ENCODE peak calls at places on chromosomes 16 and 17, in four cellular contexts. U, Y, Q and I are unnamed samples. For H3K27me3 and H3K9me3, the result is how much of the 10 kb centered on the place peaks cover.

GRCh38 chr17:53979991-53980390 is 157.3 kb downstream of the KIF2B start:
- DNase-seq in U (no peak), Y (no peak), Q (no peak), I (no peak)

GRCh38 chr17:82035488-82035887 is 2.0 kb downstream of the DCXR start:
- DNase-seq in U (no peak), Y (no peak), Q (no peak), I (no peak)

GRCh38 chr16:67400901-67401300 is 7.6 kb upstream of the TPPP3 start:
- DNase-seq in U (no peak), Y (no peak), Q (no peak), I (no peak)

GRCh38 chr17:1518410-1518809 is 2.0 kb upstream of the INPP5K start:
- DNase-seq in U (no peak), Y (no peak), Q (no peak), I (no peak)

GRCh38 chr17:17114592-17115225 is 72.5 kb downstream of the MPRIP start:
- DNase-seq in U (no peak), Y (no peak), Q (no peak), I (no peak)

GRCh38 chr16:49593423-49594040 is 219.9 kb downstream of the C16orf78 start:
- DNase-seq in U (peak), Y (no peak), Q (no peak), I (no peak)

GRCh38 chr17:601462-602303 is 113.0 kb downstream of the VPS53 start:
- DNase-seq in U (no peak), Y (no peak), Q (no peak), I (no peak)

GRCh38 chr17:35750526-35751395 is 2.3 kb downstream of the GAS2L2 start:
- DNase-seq in U (no peak), Y (no peak), Q (no peak), I (no peak)

GRCh38 chr17:4516740-4517139 is 18.1 kb downstream of the SPNS2 start:
- DNase-seq in U (no peak), Y (no peak), Q (no peak), I (no peak)

GRCh38 chr17:81397314-81398169 is 2.3 kb downstream of the BAHCC1 start:
- DNase-seq in U (peak), Y (no peak), Q (no peak), I (no peak)

GRCh38 chr16:85991425-85991824 is 92.5 kb downstream of the IRF8 start:
- DNase-seq in U (no peak), Y (no peak), Q (no peak), I (no peak)

GRCh38 chr17:15307686-15308085 is 33.7 kb downstream of the TEKT3 start:
- DNase-seq in U (no peak), Y (no peak), Q (no peak), I (no peak)

GRCh38 chr16:19882641-19883040 is 2.0 kb downstream of the GPRC5B start:
- DNase-seq in U (no peak), Y (no peak), Q (no peak), I (no peak)

GRCh38 chr17:11779906-11780305 is 181.6 kb downstream of the DNAH9 start:
- DNase-seq in U (no peak), Y (no peak), Q (no peak), I (no peak)

GRCh38 chr16:70747703-70748631 is 53.0 kb downstream of the VAC14 start:
- DNase-seq in U (peak), Y (no peak), Q (no peak), I (no peak)

GRCh38 chr17:49227436-49228261 is 2.9 kb downstream of the PHOSPHO1 start:
- DNase-seq in U (peak), Y (no peak), Q (peak), I (peak)

GRCh38 chr17:44522883-44523671 is 19.9 kb upstream of the GPATCH8 start:
- DNase-seq in U (peak), Y (no peak), Q (peak), I (no peak)

GRCh38 chr17:35019386-35020179 is 39.3 kb downstream of the LIG3 start:
- DNase-seq in U (no peak), Y (no peak), Q (no peak), I (no peak)

GRCh38 chr16:10663146-10663545 is 31.6 kb downstream of the TEKT5 start:
- DNase-seq in U (no peak), Y (no peak), Q (no peak), I (no peak)

GRCh38 chr16:2163211-2163881 is 7.8 kb downstream of the TRAF7 start:
- DNase-seq in U (no peak), Y (no peak), Q (peak), I (peak)

GRCh38 chr17:31394544-31394943 is 3.1 kb downstream of the RAB11FIP4 start:
- DNase-seq in U (peak), Y (no peak), Q (no peak), I (no peak)

DNA sequence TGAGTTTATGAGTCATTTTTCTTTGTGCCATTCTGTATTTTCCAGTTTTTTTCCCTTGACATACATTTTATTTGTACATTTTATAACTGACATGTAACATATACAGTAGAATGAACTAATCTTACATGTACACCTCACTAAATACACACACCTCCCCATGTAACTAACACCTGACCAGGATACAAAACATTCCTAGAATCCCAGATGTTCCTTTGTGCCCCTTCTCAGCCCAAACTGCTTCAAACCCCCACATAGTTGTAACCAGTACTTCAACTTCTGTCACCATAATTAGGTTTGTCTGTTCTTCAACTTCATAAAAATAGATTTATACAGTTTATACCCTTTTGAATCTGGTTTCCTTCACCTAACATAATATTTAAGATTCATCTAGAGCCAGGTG is 73.5 kb downstream of the BRIP1 start:
- DNase-seq in U (no peak), Y (no peak), Q (no peak), I (no peak)
- H3K27me3 ChIP-seq in U (under half), Y (under half), Q (under half), I (under half)

GRCh38 chr16:73713817-73714495 is 582.7 kb upstream of the PSMD7 start:
- DNase-seq in U (peak), Y (no peak), Q (no peak), I (no peak)
- H3K9me3 ChIP-seq in U (under half), Y (under half), Q (under half), I (under half)

DNA sequence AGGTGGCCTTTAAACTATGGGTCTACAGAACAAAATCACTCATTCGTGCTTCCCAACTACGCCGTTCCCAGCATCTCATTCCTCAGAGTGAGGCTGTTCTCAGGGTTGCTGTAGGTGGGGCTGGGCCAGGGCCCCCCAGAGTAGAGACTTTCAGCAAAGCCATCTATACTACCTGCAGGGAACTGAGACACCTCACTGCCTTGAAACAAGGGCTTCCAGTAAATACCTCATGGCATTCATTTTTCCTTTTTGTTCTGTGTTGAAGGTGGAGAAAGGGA is 4.2 kb upstream of the SDK2 start:
- DNase-seq in U (no peak), Y (no peak), Q (no peak), I (no peak)
- H3K27me3 ChIP-seq in U (under half), Y (under half), Q (under half), I (half or more)

GRCh38 chr17:10081571-10082169 is 116.7 kb downstream of the GAS7 start:
- DNase-seq in U (no peak), Y (no peak), Q (no peak), I (no peak)
- H3K9me3 ChIP-seq in U (under half), Y (under half), Q (under half), I (under half)

DNA sequence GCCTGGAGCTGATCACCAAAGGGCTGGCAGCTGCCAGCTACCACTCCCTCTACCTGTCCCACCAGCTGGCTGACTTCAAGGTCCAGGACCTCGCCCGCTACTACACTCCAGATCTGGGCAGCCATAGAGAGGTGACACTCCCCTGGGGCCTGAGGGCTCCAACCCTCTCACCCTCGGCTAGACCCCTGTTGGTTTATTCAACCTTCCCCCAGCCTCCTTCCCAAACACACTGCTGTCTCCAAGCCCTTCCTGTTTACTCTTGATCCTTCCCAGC is 18.0 kb downstream of the ALOX12B start:
- DNase-seq in U (no peak), Y (no peak), Q (no peak), I (no peak)
- H3K27me3 ChIP-seq in U (under half), Y (under half), Q (under half), I (under half)

GRCh38 chr17:60491771-60492170 is 34.3 kb downstream of the APPBP2 start:
- DNase-seq in U (no peak), Y (no peak), Q (no peak), I (no peak)
- H3K9me3 ChIP-seq in U (half or more), Y (under half), Q (under half), I (under half)